ENCODE peak calls at places on chromosomes 3 and 15, in eight cellular contexts. One of them, this sample, is unnamed. For H3K4me1, the result is how much of the 10 kb centered on the place peaks cover.

GRCh38 chr15:70259030-70259424 is 161.3 kb upstream of the TLE3 start:
- DNase-seq in colonic mucosa: peak
- DNase-seq in cardiac muscle cell: peak
- DNase-seq in gastrocnemius medialis: peak
- DNase-seq in suprapubic skin: no peak
- DNase-seq in lower lobe of right lung: peak
- DNase-seq in ovary: peak
- DNase-seq in pancreas: peak
- DNase-seq in this sample: peak

GRCh38 chr3:16512435-16513140 is 911 bp downstream of the RFTN1 start:
- DNase-seq in colonic mucosa: peak
- DNase-seq in cardiac muscle cell: no peak
- DNase-seq in gastrocnemius medialis: peak
- DNase-seq in suprapubic skin: peak
- DNase-seq in lower lobe of right lung: peak
- DNase-seq in ovary: peak
- DNase-seq in pancreas: no peak
- DNase-seq in this sample: peak

GRCh38 chr15:89361451-89362202 is 27.0 kb upstream of the POLG start:
- DNase-seq in colonic mucosa: peak
- DNase-seq in cardiac muscle cell: peak
- DNase-seq in gastrocnemius medialis: no peak
- DNase-seq in suprapubic skin: no peak
- DNase-seq in lower lobe of right lung: peak
- DNase-seq in ovary: peak
- DNase-seq in pancreas: peak
- DNase-seq in this sample: no peak

GRCh38 chr3:113719294-113719693 is 22.9 kb upstream of the USF3 start:
- DNase-seq in colonic mucosa: no peak
- DNase-seq in cardiac muscle cell: no peak
- DNase-seq in gastrocnemius medialis: no peak
- DNase-seq in suprapubic skin: no peak
- DNase-seq in lower lobe of right lung: no peak
- DNase-seq in ovary: no peak
- DNase-seq in pancreas: no peak
- DNase-seq in this sample: no peak

GRCh38 chr3:16205156-16205870 is 30.8 kb downstream of the GALNT15 start:
- DNase-seq in colonic mucosa: no peak
- DNase-seq in cardiac muscle cell: no peak
- DNase-seq in gastrocnemius medialis: no peak
- DNase-seq in suprapubic skin: no peak
- DNase-seq in lower lobe of right lung: no peak
- DNase-seq in ovary: no peak
- DNase-seq in pancreas: no peak
- DNase-seq in this sample: no peak

GRCh38 chr15:70852501-70853269 is 1.3 kb downstream of the LARP6 start:
- DNase-seq in colonic mucosa: no peak
- DNase-seq in cardiac muscle cell: peak
- DNase-seq in gastrocnemius medialis: no peak
- DNase-seq in suprapubic skin: no peak
- DNase-seq in lower lobe of right lung: no peak
- DNase-seq in ovary: no peak
- DNase-seq in pancreas: no peak
- DNase-seq in this sample: no peak

GRCh38 chr3:19348929-19349564 is 200.7 kb downstream of the KCNH8 start:
- DNase-seq in colonic mucosa: peak
- DNase-seq in cardiac muscle cell: peak
- DNase-seq in gastrocnemius medialis: no peak
- DNase-seq in suprapubic skin: no peak
- DNase-seq in lower lobe of right lung: no peak
- DNase-seq in ovary: no peak
- DNase-seq in pancreas: no peak
- DNase-seq in this sample: no peak

GRCh38 chr3:79497447-79498111 is 270.2 kb downstream of the ROBO1 start:
- DNase-seq in colonic mucosa: no peak
- DNase-seq in cardiac muscle cell: peak
- DNase-seq in gastrocnemius medialis: no peak
- DNase-seq in suprapubic skin: no peak
- DNase-seq in lower lobe of right lung: no peak
- DNase-seq in ovary: no peak
- DNase-seq in pancreas: no peak
- DNase-seq in this sample: no peak

GRCh38 chr3:74532446-74532845 is 82.0 kb downstream of the CNTN3 start:
- DNase-seq in colonic mucosa: no peak
- DNase-seq in cardiac muscle cell: peak
- DNase-seq in gastrocnemius medialis: peak
- DNase-seq in suprapubic skin: no peak
- DNase-seq in lower lobe of right lung: no peak
- DNase-seq in ovary: no peak
- DNase-seq in pancreas: no peak
- DNase-seq in this sample: no peak

GRCh38 chr3:110901536-110901935 is 170.1 kb upstream of the NECTIN3 start:
- DNase-seq in colonic mucosa: no peak
- DNase-seq in cardiac muscle cell: no peak
- DNase-seq in gastrocnemius medialis: no peak
- DNase-seq in suprapubic skin: no peak
- DNase-seq in lower lobe of right lung: no peak
- DNase-seq in ovary: no peak
- DNase-seq in pancreas: no peak
- DNase-seq in this sample: no peak

GRCh38 chr15:91049378-91050127 is 27.2 kb upstream of the VPS33B start:
- DNase-seq in colonic mucosa: peak
- DNase-seq in cardiac muscle cell: peak
- DNase-seq in gastrocnemius medialis: peak
- DNase-seq in suprapubic skin: no peak
- DNase-seq in lower lobe of right lung: no peak
- DNase-seq in ovary: no peak
- DNase-seq in pancreas: no peak
- DNase-seq in this sample: peak

GRCh38 chr3:122151480-122151879 is 32.0 kb upstream of the CASR start:
- DNase-seq in colonic mucosa: no peak
- DNase-seq in cardiac muscle cell: no peak
- DNase-seq in gastrocnemius medialis: no peak
- DNase-seq in suprapubic skin: no peak
- DNase-seq in lower lobe of right lung: no peak
- DNase-seq in ovary: no peak
- DNase-seq in pancreas: no peak
- DNase-seq in this sample: no peak

GRCh38 chr3:55091381-55092225 is 163.7 kb upstream of the LRTM1 start:
- DNase-seq in colonic mucosa: no peak
- DNase-seq in cardiac muscle cell: peak
- DNase-seq in gastrocnemius medialis: no peak
- DNase-seq in suprapubic skin: no peak
- DNase-seq in lower lobe of right lung: no peak
- DNase-seq in ovary: no peak
- DNase-seq in pancreas: no peak
- DNase-seq in this sample: no peak

GRCh38 chr15:63495780-63496179 is 8.6 kb upstream of the USP3 start:
- DNase-seq in colonic mucosa: no peak
- DNase-seq in cardiac muscle cell: no peak
- DNase-seq in gastrocnemius medialis: no peak
- DNase-seq in suprapubic skin: no peak
- DNase-seq in lower lobe of right lung: no peak
- DNase-seq in ovary: no peak
- DNase-seq in pancreas: no peak
- DNase-seq in this sample: no peak

GRCh38 chr3:46695177-46695961 is 1.9 kb upstream of the ALS2CL start:
- DNase-seq in colonic mucosa: peak
- DNase-seq in cardiac muscle cell: peak
- DNase-seq in gastrocnemius medialis: peak
- DNase-seq in suprapubic skin: peak
- DNase-seq in lower lobe of right lung: peak
- DNase-seq in ovary: peak
- DNase-seq in pancreas: no peak
- DNase-seq in this sample: peak

GRCh38 chr15:48865387-48866079 is 12.4 kb upstream of the EID1 start:
- DNase-seq in colonic mucosa: no peak
- DNase-seq in cardiac muscle cell: peak
- DNase-seq in gastrocnemius medialis: no peak
- DNase-seq in suprapubic skin: no peak
- DNase-seq in lower lobe of right lung: no peak
- DNase-seq in ovary: no peak
- DNase-seq in pancreas: no peak
- DNase-seq in this sample: no peak

GRCh38 chr3:14884665-14885064 is 62.7 kb upstream of the NR2C2 start:
- DNase-seq in colonic mucosa: no peak
- DNase-seq in cardiac muscle cell: no peak
- DNase-seq in gastrocnemius medialis: no peak
- DNase-seq in suprapubic skin: no peak
- DNase-seq in lower lobe of right lung: no peak
- DNase-seq in ovary: no peak
- DNase-seq in pancreas: no peak
- DNase-seq in this sample: no peak

GRCh38 chr3:46965151-46965550 is 11.4 kb downstream of the CCDC12 start:
- DNase-seq in colonic mucosa: no peak
- DNase-seq in cardiac muscle cell: no peak
- DNase-seq in gastrocnemius medialis: no peak
- DNase-seq in suprapubic skin: no peak
- DNase-seq in lower lobe of right lung: no peak
- DNase-seq in ovary: no peak
- DNase-seq in pancreas: no peak
- DNase-seq in this sample: no peak

GRCh38 chr3:168249048-168249538 is 153.4 kb upstream of the GOLIM4 start:
- DNase-seq in colonic mucosa: no peak
- DNase-seq in cardiac muscle cell: peak
- DNase-seq in gastrocnemius medialis: no peak
- DNase-seq in suprapubic skin: no peak
- DNase-seq in lower lobe of right lung: no peak
- DNase-seq in ovary: no peak
- DNase-seq in pancreas: peak
- DNase-seq in this sample: peak

GRCh38 chr15:42102646-42103235 is 8.4 kb upstream of the PLA2G4D start:
- DNase-seq in colonic mucosa: peak
- DNase-seq in cardiac muscle cell: peak
- DNase-seq in gastrocnemius medialis: no peak
- DNase-seq in suprapubic skin: no peak
- DNase-seq in lower lobe of right lung: no peak
- DNase-seq in ovary: no peak
- DNase-seq in pancreas: no peak
- DNase-seq in this sample: no peak

DNA sequence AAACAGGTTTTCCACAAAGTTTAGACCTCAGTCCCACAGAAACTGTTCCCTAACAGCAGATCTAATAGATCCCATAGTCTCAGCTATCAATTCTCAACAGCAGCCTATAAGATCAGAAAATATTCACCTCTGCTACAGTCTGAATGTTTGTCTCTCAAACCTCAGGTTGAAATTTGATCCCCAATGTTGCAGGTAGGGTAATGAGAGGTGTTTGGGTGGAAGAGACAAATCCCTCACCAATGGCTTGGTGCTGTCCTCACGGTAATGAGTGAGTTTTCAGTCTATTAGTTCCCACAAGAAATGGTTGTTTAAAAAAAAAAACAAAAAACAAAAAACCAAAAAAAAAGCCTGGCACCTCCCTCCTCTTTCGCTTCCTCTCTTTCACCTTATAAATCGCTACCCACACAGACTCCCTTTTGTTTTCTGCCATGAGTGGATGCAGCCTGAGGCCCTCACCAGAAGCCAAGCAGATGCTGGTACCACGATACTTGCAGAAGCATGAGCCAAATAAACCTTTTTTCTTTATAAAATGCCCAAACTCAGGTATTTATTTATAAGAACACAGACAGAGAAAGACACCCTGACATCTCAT is 14.2 kb downstream of the ZNF280D start:
- DNase-seq in colonic mucosa: no peak
- DNase-seq in cardiac muscle cell: no peak
- DNase-seq in gastrocnemius medialis: no peak
- DNase-seq in suprapubic skin: no peak
- DNase-seq in lower lobe of right lung: no peak
- DNase-seq in ovary: no peak
- DNase-seq in pancreas: no peak
- DNase-seq in this sample: no peak
- H3K4me1 ChIP-seq in colonic mucosa: under half
- H3K4me1 ChIP-seq in cardiac muscle cell: under half
- H3K4me1 ChIP-seq in gastrocnemius medialis: under half
- H3K4me1 ChIP-seq in suprapubic skin: under half
- H3K4me1 ChIP-seq in lower lobe of right lung: under half
- H3K4me1 ChIP-seq in ovary: under half
- H3K4me1 ChIP-seq in pancreas: under half
- H3K4me1 ChIP-seq in this sample: under half

GRCh38 chr3:149815728-149816127 is 2.7 kb downstream of the RNF13 start:
- DNase-seq in colonic mucosa: no peak
- DNase-seq in cardiac muscle cell: no peak
- DNase-seq in gastrocnemius medialis: no peak
- DNase-seq in suprapubic skin: no peak
- DNase-seq in lower lobe of right lung: no peak
- DNase-seq in ovary: no peak
- DNase-seq in pancreas: no peak
- DNase-seq in this sample: no peak
- H3K4me3 ChIP-seq in colonic mucosa: no peak
- H3K4me3 ChIP-seq in cardiac muscle cell: no peak
- H3K4me3 ChIP-seq in gastrocnemius medialis: peak
- H3K4me3 ChIP-seq in suprapubic skin: peak
- H3K4me3 ChIP-seq in lower lobe of right lung: peak
- H3K4me3 ChIP-seq in ovary: no peak
- H3K4me3 ChIP-seq in pancreas: no peak
- H3K4me3 ChIP-seq in this sample: no peak

GRCh38 chr3:174408310-174408709 is 450.8 kb upstream of the NAALADL2 start:
- DNase-seq in colonic mucosa: no peak
- DNase-seq in cardiac muscle cell: peak
- DNase-seq in gastrocnemius medialis: no peak
- DNase-seq in suprapubic skin: no peak
- DNase-seq in lower lobe of right lung: no peak
- DNase-seq in ovary: no peak
- DNase-seq in pancreas: no peak
- DNase-seq in this sample: no peak

GRCh38 chr3:174414902-174415301 is 444.2 kb upstream of the NAALADL2 start:
- DNase-seq in colonic mucosa: no peak
- DNase-seq in cardiac muscle cell: no peak
- DNase-seq in gastrocnemius medialis: no peak
- DNase-seq in suprapubic skin: no peak
- DNase-seq in lower lobe of right lung: no peak
- DNase-seq in ovary: no peak
- DNase-seq in pancreas: no peak
- DNase-seq in this sample: no peak

GRCh38 chr3:174409085-174409743 is 449.9 kb upstream of the NAALADL2 start:
- DNase-seq in colonic mucosa: no peak
- DNase-seq in cardiac muscle cell: no peak
- DNase-seq in gastrocnemius medialis: no peak
- DNase-seq in suprapubic skin: no peak
- DNase-seq in lower lobe of right lung: no peak
- DNase-seq in ovary: no peak
- DNase-seq in pancreas: no peak
- DNase-seq in this sample: no peak

GRCh38 chr3:174417568-174417967 is 441.6 kb upstream of the NAALADL2 start:
- DNase-seq in colonic mucosa: no peak
- DNase-seq in cardiac muscle cell: no peak
- DNase-seq in gastrocnemius medialis: no peak
- DNase-seq in suprapubic skin: no peak
- DNase-seq in lower lobe of right lung: peak
- DNase-seq in ovary: no peak
- DNase-seq in pancreas: no peak
- DNase-seq in this sample: no peak

GRCh38 chr3:174413057-174413912 is 445.8 kb upstream of the NAALADL2 start:
- DNase-seq in colonic mucosa: no peak
- DNase-seq in cardiac muscle cell: peak
- DNase-seq in gastrocnemius medialis: no peak
- DNase-seq in suprapubic skin: no peak
- DNase-seq in lower lobe of right lung: no peak
- DNase-seq in ovary: no peak
- DNase-seq in pancreas: no peak
- DNase-seq in this sample: no peak
- H3K4me1 ChIP-seq in colonic mucosa: under half
- H3K4me1 ChIP-seq in cardiac muscle cell: under half
- H3K4me1 ChIP-seq in gastrocnemius medialis: under half
- H3K4me1 ChIP-seq in suprapubic skin: under half
- H3K4me1 ChIP-seq in lower lobe of right lung: under half
- H3K4me1 ChIP-seq in ovary: under half
- H3K4me1 ChIP-seq in pancreas: under half
- H3K4me1 ChIP-seq in this sample: under half

GRCh38 chr3:190012784-190013183 is 107.9 kb downstream of the P3H2 start:
- DNase-seq in colonic mucosa: no peak
- DNase-seq in cardiac muscle cell: no peak
- DNase-seq in gastrocnemius medialis: no peak
- DNase-seq in suprapubic skin: no peak
- DNase-seq in lower lobe of right lung: no peak
- DNase-seq in ovary: no peak
- DNase-seq in pancreas: no peak
- DNase-seq in this sample: no peak
- H3K4me3 ChIP-seq in colonic mucosa: no peak
- H3K4me3 ChIP-seq in cardiac muscle cell: no peak
- H3K4me3 ChIP-seq in gastrocnemius medialis: no peak
- H3K4me3 ChIP-seq in suprapubic skin: no peak
- H3K4me3 ChIP-seq in lower lobe of right lung: no peak
- H3K4me3 ChIP-seq in ovary: no peak
- H3K4me3 ChIP-seq in pancreas: no peak
- H3K4me3 ChIP-seq in this sample: no peak